ENCODE peak calls at places on chromosomes 5 and 9, in seven cellular contexts. S, O, K, D, X, N and J are unnamed samples.

GRCh38 chr5:61596265-61596664 is 264.2 kb downstream of the ZSWIM6 start:
- DNase-seq in S (no peak), O (no peak), K (no peak), D (no peak), X (no peak), N (no peak), J (no peak)

GRCh38 chr5:130528474-130528873 is 624.2 kb downstream of the CHSY3 start:
- DNase-seq in S (no peak), O (no peak), K (no peak), D (no peak), X (no peak), N (no peak), J (peak)

GRCh38 chr5:122723606-122724352 is 51.1 kb upstream of the SNX2 start:
- DNase-seq in S (no peak), O (no peak), K (no peak), D (no peak), X (no peak), N (no peak), J (peak)

GRCh38 chr5:175683921-175684320 is 26.1 kb downstream of the HRH2 start:
- DNase-seq in S (no peak), O (no peak), K (no peak), D (no peak), X (no peak), N (no peak), J (no peak)

GRCh38 chr9:88777498-88778312 is 213.6 kb upstream of the S1PR3 start:
- DNase-seq in S (peak), O (no peak), K (peak), D (no peak), X (no peak), N (peak), J (no peak)

GRCh38 chr5:147856801-147857200 is 21.7 kb upstream of the SCGB3A2 start:
- DNase-seq in S (no peak), O (no peak), K (no peak), D (no peak), X (no peak), N (no peak), J (no peak)

GRCh38 chr5:125415126-125415525 is 668.7 kb upstream of the ZNF608 start:
- DNase-seq in S (no peak), O (no peak), K (no peak), D (no peak), X (no peak), N (no peak), J (no peak)

GRCh38 chr5:170917113-170917512 is 55.3 kb downstream of the RANBP17 start:
- DNase-seq in S (no peak), O (no peak), K (no peak), D (no peak), X (no peak), N (no peak), J (no peak)

GRCh38 chr5:84642324-84642723 is 257.6 kb upstream of the EDIL3 start:
- DNase-seq in S (no peak), O (no peak), K (no peak), D (no peak), X (no peak), N (no peak), J (no peak)

GRCh38 chr9:133993635-133994253 is 1.6 kb upstream of the VAV2 start:
- DNase-seq in S (no peak), O (no peak), K (no peak), D (no peak), X (no peak), N (no peak), J (no peak)

GRCh38 chr5:117494208-117494607 is 919.6 kb upstream of the SEMA6A start:
- DNase-seq in S (no peak), O (no peak), K (no peak), D (no peak), X (no peak), N (no peak), J (no peak)

GRCh38 chr5:85168474-85168873 is 783.8 kb upstream of the EDIL3 start:
- DNase-seq in S (no peak), O (no peak), K (no peak), D (no peak), X (no peak), N (no peak), J (no peak)

GRCh38 chr5:110872200-110872599 is 133.4 kb downstream of the SLC25A46 start:
- DNase-seq in S (no peak), O (no peak), K (no peak), D (no peak), X (no peak), N (no peak), J (no peak)

GRCh38 chr5:84385705-84386104 is 1.0 kb upstream of the EDIL3 start:
- DNase-seq in S (no peak), O (no peak), K (no peak), D (no peak), X (no peak), N (no peak), J (no peak)

GRCh38 chr5:10741661-10742060 is 19.4 kb downstream of the DAP start:
- DNase-seq in S (no peak), O (no peak), K (no peak), D (no peak), X (no peak), N (no peak), J (no peak)

GRCh38 chr9:130780865-130781504 is 54.1 kb upstream of the ABL1 start:
- DNase-seq in S (no peak), O (peak), K (peak), D (peak), X (no peak), N (no peak), J (peak)

GRCh38 chr5:62059960-62060359 is 246.0 kb upstream of the KIF2A start:
- DNase-seq in S (no peak), O (no peak), K (no peak), D (no peak), X (no peak), N (no peak), J (no peak)

GRCh38 chr5:143338658-143339366 is 64.7 kb downstream of the NR3C1 start:
- DNase-seq in S (no peak), O (no peak), K (no peak), D (no peak), X (no peak), N (no peak), J (no peak)

GRCh38 chr9:91966503-91966902 is 16.5 kb upstream of the ROR2 start:
- DNase-seq in S (no peak), O (no peak), K (no peak), D (no peak), X (no peak), N (no peak), J (no peak)

GRCh38 chr5:97087138-97087537 is 55.3 kb downstream of the LIX1 start:
- DNase-seq in S (no peak), O (no peak), K (no peak), D (no peak), X (no peak), N (no peak), J (no peak)

GRCh38 chr9:125444956-125445506 is 183.4 kb downstream of the GAPVD1 start:
- DNase-seq in S (no peak), O (no peak), K (no peak), D (peak), X (no peak), N (no peak), J (no peak)

GRCh38 chr9:13151489-13151888 is 128.0 kb downstream of the MPDZ start:
- DNase-seq in S (no peak), O (no peak), K (no peak), D (no peak), X (no peak), N (no peak), J (no peak)

GRCh38 chr9:87322840-87323635 is 174.6 kb upstream of the DAPK1 start:
- DNase-seq in S (no peak), O (no peak), K (no peak), D (no peak), X (no peak), N (no peak), J (peak)

GRCh38 chr5:142427529-142427928 is 102.7 kb upstream of the SPRY4 start:
- DNase-seq in S (no peak), O (no peak), K (no peak), D (no peak), X (no peak), N (no peak), J (no peak)

GRCh38 chr5:67516959-67517358 is 320.4 kb upstream of the CD180 start:
- DNase-seq in S (no peak), O (no peak), K (no peak), D (no peak), X (no peak), N (no peak), J (no peak)

GRCh38 chr5:138148811-138149210 is 9.6 kb upstream of the NME5 start:
- DNase-seq in S (no peak), O (peak), K (peak), D (no peak), X (no peak), N (no peak), J (peak)

GRCh38 chr5:116411101-116411571 is 163.5 kb downstream of the SEMA6A start:
- DNase-seq in S (no peak), O (no peak), K (peak), D (no peak), X (no peak), N (no peak), J (no peak)

GRCh38 chr9:34994429-34995287 is 5.1 kb downstream of the DNAJB5 start:
- DNase-seq in S (no peak), O (peak), K (no peak), D (no peak), X (no peak), N (no peak), J (no peak)

GRCh38 chr5:32115985-32116384 is 58.1 kb downstream of the GOLPH3 start:
- DNase-seq in S (no peak), O (no peak), K (no peak), D (no peak), X (no peak), N (no peak), J (no peak)

GRCh38 chr5:110916373-110917049 is 155.0 kb upstream of the TSLP start:
- DNase-seq in S (no peak), O (no peak), K (no peak), D (no peak), X (no peak), N (no peak), J (peak)

GRCh38 chr9:96217756-96218693 is 84.0 kb downstream of the HSD17B3 start:
- DNase-seq in S (peak), O (peak), K (peak), D (peak), X (peak), N (peak), J (no peak)

GRCh38 chr9:83964973-83965349 is 15.1 kb downstream of the HNRNPK start:
- DNase-seq in S (peak), O (no peak), K (no peak), D (no peak), X (no peak), N (no peak), J (no peak)

GRCh38 chr5:155915626-155916025 is 411.3 kb upstream of the SGCD start:
- DNase-seq in S (no peak), O (no peak), K (no peak), D (no peak), X (no peak), N (no peak), J (no peak)

GRCh38 chr5:14675309-14675708 is 10.8 kb downstream of the OTULIN start:
- DNase-seq in S (no peak), O (no peak), K (no peak), D (no peak), X (no peak), N (no peak), J (no peak)

DNA sequence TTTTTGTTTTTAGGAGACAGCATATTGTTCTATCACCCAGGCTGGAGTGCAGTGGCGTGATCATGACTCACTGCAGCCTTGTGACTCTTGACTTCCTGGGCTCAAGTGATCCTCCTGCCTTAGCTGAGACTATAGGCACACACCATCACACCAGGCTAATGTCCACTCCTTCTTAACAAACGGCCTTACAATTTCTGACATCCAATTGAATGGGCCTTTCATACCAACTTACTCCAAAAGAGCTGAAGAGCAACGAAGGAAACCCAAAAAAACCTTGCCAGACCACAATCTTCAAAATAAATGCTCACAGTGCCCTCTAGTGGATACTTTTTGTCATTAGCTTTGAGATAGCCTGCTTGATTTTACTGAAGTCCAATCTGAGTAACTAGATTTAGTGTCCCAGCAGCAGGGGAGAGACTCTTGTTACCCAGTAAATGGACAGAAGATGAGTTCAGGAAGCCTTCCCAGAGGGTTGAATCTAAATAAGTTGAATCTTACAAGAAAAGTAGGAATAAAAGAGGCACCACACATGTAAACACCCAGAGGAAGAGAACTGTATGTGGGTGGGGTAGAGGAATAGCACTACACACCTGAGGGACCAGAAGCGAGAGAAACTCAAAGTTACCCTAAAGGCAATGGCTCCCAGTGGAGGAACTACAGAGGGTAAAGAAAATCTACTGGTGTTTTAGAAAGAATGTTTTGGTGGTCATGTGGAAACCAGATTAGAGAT is 9.3 kb downstream of the ZNF622 start:
- DNase-seq in S (peak), O (peak), K (no peak), D (no peak), X (peak), N (peak), J (peak)
- H3K4me3 ChIP-seq in S (no peak), O (no peak), K (no peak), D (no peak), X (no peak), N (no peak), J (no peak)

DNA sequence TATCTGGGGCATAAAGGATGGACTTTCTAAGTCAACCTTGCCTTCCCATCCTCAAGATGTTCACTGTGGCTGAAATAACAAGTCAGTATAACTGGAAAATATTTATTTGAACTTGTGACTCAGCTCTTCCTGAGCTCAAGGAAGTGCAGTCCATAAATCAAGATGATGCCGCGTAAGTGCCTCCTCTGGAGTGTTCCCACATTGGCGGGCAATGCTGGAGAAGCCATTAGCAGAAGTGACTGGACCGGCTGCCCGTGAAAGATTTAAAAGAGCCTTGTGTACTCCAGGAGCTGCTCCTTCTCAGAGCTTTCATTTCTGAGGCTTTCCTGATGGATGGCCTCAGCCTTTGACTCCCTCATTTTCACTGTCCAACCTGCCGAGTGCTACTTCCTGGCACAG is 17.4 kb downstream of the TMOD1 start:
- DNase-seq in S (no peak), O (peak), K (no peak), D (peak), X (no peak), N (no peak), J (peak)
- H3K4me3 ChIP-seq in S (no peak), O (no peak), K (no peak), D (peak), X (no peak), N (no peak), J (no peak)

GRCh38 chr5:150627731-150628545 is 12.5 kb upstream of the SYNPO start:
- DNase-seq in S (peak), O (no peak), K (no peak), D (peak), X (no peak), N (no peak), J (no peak)

GRCh38 chr5:150625164-150625535 is 15.3 kb upstream of the SYNPO start:
- DNase-seq in S (no peak), O (no peak), K (peak), D (peak), X (no peak), N (no peak), J (no peak)

GRCh38 chr5:150626853-150627276 is 13.6 kb upstream of the SYNPO start:
- DNase-seq in S (no peak), O (peak), K (peak), D (peak), X (no peak), N (no peak), J (no peak)

GRCh38 chr5:150624334-150625163 is 15.9 kb upstream of the SYNPO start:
- DNase-seq in S (no peak), O (peak), K (peak), D (peak), X (no peak), N (no peak), J (no peak)

DNA sequence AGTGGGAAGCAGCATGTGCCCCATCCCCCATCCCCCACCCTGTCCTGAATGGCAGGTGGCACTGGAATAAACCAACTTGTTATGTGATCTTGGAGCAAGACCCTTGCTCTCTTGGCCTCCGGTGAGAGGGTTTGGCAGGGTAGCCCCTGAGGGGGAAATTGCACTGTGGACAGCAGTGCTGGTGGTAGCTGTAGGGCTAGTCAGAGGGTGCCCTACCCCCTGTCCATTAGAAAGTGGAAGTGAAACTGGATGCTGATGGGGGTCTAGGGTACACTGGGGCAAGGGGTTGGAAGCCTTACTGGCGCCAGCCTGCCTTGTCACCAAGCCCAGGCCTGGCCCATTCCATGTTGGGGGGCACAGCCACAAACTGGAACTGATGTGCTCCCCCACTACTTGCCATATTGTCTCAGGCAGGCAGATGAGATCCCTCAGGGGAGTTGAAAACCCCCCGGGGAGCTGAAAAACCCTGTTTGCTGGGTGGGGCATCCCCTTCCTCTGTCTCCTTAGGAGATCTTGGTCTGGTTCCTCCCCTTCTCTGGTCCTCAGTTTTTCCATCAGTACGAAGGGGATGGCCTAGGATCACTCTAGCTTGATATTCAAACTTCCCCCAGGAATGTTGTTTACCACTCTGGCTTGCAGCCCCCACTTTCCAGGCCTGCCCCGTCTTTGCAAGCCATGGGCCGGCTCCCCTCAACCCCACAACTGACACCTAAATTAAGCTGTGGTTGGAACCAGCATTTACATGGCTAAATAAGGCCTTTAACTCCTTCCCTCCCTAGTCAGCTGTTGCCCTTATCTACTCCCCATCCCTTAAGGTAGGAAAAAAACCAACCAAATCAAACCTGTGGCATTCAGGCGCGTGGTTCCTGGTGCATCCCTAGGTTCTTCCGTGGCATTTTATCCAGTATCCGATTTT is 14.4 kb upstream of the SYNPO start:
- DNase-seq in S (no peak), O (no peak), K (no peak), D (peak), X (no peak), N (peak), J (no peak)
- H3K4me3 ChIP-seq in S (no peak), O (peak), K (peak), D (peak), X (peak), N (no peak), J (peak)

GRCh38 chr5:141095263-141095641 is 837 bp downstream of the PCDHB2 start:
- DNase-seq in S (no peak), O (no peak), K (no peak), D (no peak), X (no peak), N (no peak), J (no peak)
- H3K4me3 ChIP-seq in S (no peak), O (no peak), K (peak), D (peak), X (peak), N (no peak), J (peak)

GRCh38 chr5:77920350-77921046 is 144.4 kb upstream of the TBCA start:
- DNase-seq in S (no peak), O (no peak), K (no peak), D (no peak), X (no peak), N (no peak), J (no peak)
- H3K4me3 ChIP-seq in S (no peak), O (no peak), K (no peak), D (no peak), X (no peak), N (no peak), J (no peak)

DNA sequence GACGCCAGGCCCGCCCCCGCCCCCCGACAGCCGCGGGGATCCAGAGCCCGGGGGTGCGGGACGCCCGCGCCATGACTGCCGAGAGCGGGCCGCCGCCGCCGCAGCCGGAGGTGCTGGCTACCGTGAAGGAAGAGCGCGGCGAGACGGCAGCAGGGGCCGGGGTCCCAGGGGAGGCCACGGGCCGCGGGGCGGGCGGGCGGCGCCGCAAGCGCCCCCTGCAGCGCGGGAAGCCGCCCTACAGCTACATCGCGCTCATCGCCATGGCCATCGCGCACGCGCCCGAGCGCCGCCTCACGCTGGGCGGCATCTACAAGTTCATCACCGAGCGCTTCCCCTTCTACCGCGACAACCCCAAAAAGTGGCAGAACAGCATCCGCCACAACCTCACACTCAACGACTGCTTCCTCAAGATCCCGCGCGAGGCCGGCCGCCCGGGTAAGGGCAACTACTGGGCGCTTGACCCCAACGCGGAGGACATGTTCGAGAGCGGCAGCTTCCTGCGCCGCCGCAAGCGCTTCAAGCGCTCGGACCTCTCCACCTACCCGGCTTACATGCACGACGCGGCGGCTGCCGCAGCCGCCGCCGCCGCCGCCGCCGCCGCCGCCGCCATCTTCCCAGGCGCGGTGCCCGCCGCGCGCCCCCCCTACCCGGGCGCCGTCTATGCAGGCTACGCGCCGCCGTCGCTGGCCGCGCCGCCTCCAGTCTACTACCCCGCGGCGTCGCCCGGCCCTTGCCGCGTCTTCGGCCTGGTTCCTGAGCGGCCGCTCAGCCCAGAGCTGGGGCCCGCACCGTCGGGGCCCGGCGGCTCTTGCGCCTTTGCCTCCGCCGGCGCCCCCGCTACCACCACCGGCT is 1.0 kb downstream of the FOXE1 start:
- DNase-seq in S (peak), O (no peak), K (no peak), D (no peak), X (no peak), N (peak), J (no peak)
- H3K4me3 ChIP-seq in S (peak), O (peak), K (peak), D (peak), X (no peak), N (peak), J (no peak)